ENCODE peak calls at places on chromosome 17, in ten cellular contexts. J, P, L, R, G, I, O, S, Y and W are unnamed samples.

GRCh38 chr17:45908935-45909334 is 14.6 kb downstream of the MAPT start:
- DNase-seq in G (no peak), I (no peak), Y (no peak), P (no peak), J (no peak), O (no peak), L (peak; percentile 54), R (no peak), S (no peak), W (no peak)

GRCh38 chr17:48642843-48643696 is 16.9 kb upstream of the HOXB9 start:
- DNase-seq in S (no peak), P (no peak), L (no peak), G (no peak), R (no peak), I (no peak), O (no peak), Y (no peak), J (no peak), W (no peak)

GRCh38 chr17:12647023-12647422 is 18.7 kb upstream of the MYOCD start:
- DNase-seq in I (no peak), S (no peak), J (no peak), Y (no peak), R (no peak), O (no peak), P (no peak), L (no peak), G (no peak), W (no peak)

GRCh38 chr17:77115510-77115909 is 25.3 kb upstream of the SEC14L1 start:
- DNase-seq in R (no peak), L (no peak), Y (no peak), G (peak; percentile 64), P (no peak), J (no peak), O (no peak), S (no peak), I (peak; percentile 87), W (no peak)

GRCh38 chr17:75086496-75087181 is 1.1 kb upstream of the SLC16A5 start:
- DNase-seq in J (peak; percentile 44), G (no peak), O (no peak), S (no peak), P (no peak), L (no peak), I (no peak), Y (no peak), R (no peak), W (peak; percentile 31)

GRCh38 chr17:2068589-2069051 is 13.7 kb downstream of the HIC1 start:
- DNase-seq in G (peak; percentile 31), S (no peak), I (peak; percentile 64), J (peak; percentile 55), P (peak; percentile 95), L (no peak), Y (no peak), O (no peak), R (no peak), W (no peak)

GRCh38 chr17:7932483-7932891 is 481 bp downstream of the CNTROB start:
- DNase-seq in J (peak; percentile 44), P (no peak), S (peak; percentile 37), Y (no peak), G (peak; percentile 32), R (no peak), L (no peak), I (peak; percentile 48), O (no peak), W (no peak)

GRCh38 chr17:32487460-32488176 is 825 bp downstream of the CDK5R1 start:
- DNase-seq in I (peak; percentile 24), L (no peak), S (no peak), R (no peak), Y (no peak), G (peak; percentile 13), J (peak; percentile 40), P (no peak), O (no peak), W (no peak)

DNA sequence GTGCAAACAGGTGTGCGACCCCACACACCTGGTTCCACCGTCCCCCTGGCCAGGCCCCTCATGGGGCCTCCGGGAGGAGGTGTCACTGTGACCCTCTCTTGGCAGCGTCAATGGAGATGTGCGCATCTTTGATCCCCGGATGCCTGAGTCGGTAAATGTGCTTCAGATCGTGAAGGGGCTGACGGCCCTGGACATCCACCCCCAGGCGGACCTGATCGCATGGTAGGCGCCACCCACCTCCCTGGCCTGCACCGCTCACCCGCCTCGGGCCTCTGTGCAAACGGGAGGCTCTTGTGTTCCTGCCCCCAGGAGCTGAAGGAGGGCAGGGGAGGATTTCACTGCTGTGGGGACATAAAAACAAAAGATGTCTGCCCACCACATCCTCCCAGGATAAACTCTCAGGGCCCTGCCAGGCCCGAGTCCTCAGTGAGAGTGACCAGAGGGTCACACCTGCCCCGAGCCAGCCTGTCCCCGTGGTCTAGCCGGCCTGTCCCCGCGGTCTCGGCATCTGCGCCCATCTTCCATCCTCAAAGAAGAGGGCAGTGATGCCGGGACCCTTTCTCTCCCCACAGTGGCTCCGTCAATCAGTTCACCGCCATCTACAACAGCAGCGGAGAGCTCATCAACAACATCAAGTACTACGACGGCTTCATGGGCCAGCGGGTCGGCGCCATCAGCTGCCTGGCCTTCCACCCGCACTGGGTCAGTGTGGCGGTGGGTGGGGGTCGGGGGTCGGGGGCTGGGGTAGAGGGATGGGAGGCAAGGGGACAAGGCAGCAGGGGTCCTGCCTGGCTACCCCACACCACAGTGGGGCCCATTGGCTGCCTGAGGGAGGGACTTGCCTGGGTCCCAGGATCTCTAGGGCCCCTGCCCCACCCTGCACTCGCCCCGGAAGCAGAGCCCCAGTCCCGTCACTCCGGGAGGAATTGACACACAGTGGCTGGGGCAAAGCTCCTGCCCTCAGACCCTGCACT is 29.0 kb upstream of the CHMP6 start:
- DNase-seq in S (no peak), Y (no peak), J (no peak), P (no peak), R (no peak), O (no peak), I (no peak), L (peak; percentile 56), G (no peak), W (no peak)
- H3K27ac ChIP-seq in S (no peak overlapping the region), Y (no peak overlapping the region), J (no peak overlapping the region), P (no peak overlapping the region), R (no peak overlapping the region), O (no peak overlapping the region), I (no peak overlapping the region), L (peak overlapping the region; percentile 81), G (no peak overlapping the region), W (no peak overlapping the region)

DNA sequence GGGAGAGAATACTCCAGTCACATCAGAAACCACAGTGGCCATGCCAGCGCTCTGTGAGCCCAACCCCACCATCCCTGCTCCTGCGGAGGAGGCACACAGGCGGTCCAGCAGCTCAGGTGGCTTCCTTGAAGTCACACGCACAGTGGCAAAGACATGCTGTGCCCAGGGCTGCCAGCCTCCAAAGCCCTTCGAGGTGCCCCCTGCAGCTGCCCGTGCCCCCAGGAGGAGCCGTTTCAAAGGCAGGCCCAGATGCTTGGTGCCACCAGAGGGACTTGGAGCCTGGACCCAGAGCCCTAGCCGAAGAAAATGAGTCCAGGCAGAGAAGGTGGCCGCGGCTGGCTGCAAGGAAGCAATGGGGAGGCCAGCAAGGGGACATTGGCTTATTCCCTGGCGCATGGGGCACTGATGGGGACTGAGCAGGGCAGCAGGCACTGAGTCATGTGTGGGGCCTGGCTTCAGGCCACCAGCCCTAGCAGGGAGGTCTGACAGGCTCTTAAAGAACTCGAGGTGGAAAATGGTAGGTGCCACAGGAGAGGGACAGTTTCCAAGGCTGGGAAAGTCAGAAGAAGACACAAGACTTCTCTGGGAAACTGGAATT is 17.2 kb upstream of the CACNG1 start:
- DNase-seq in G (no peak), I (no peak), O (peak; percentile 50), P (peak; percentile 77), R (no peak), S (no peak), L (peak; percentile 68), Y (no peak), J (no peak), W (peak; percentile 33)
- H3K4me1 ChIP-seq in G (no peaks in the 10 kb centered on the region), I (no peaks in the 10 kb centered on the region), O (peaks cover 8% of the 10 kb centered on the region), P (peaks cover 13% of the 10 kb centered on the region), R (no peaks in the 10 kb centered on the region), S (no peaks in the 10 kb centered on the region), L (peaks cover 5% of the 10 kb centered on the region), Y (no peaks in the 10 kb centered on the region), J (no peaks in the 10 kb centered on the region), W (no peaks in the 10 kb centered on the region)

GRCh38 chr17:5431929-5432556 is 6.9 kb downstream of the C1QBP start:
- DNase-seq in Y (no peak), P (no peak), S (no peak), O (no peak), G (no peak), L (no peak), J (no peak), R (no peak), I (no peak), W (no peak)
- H3K27ac ChIP-seq in Y (no peak overlapping the region), P (no peak overlapping the region), S (no peak overlapping the region), O (no peak overlapping the region), G (peak overlapping the region; percentile 62), L (no peak overlapping the region), J (no peak overlapping the region), R (no peak overlapping the region), I (no peak overlapping the region), W (peak overlapping the region; percentile 23)

GRCh38 chr17:72477529-72477928 is 356.7 kb downstream of the SOX9 start:
- DNase-seq in R (no peak), I (no peak), J (peak; percentile 46), P (no peak), Y (no peak), L (no peak), G (no peak), S (peak; percentile 91), O (no peak), W (peak; percentile 62)
- H3K4me1 ChIP-seq in R (peaks cover 63% of the 10 kb centered on the region), I (no peaks in the 10 kb centered on the region), J (peaks cover 17% of the 10 kb centered on the region), P (no peaks in the 10 kb centered on the region), Y (no peaks in the 10 kb centered on the region), L (no peaks in the 10 kb centered on the region), G (peaks cover 6% of the 10 kb centered on the region), S (peaks cover 55% of the 10 kb centered on the region), O (no peaks in the 10 kb centered on the region), W (peaks cover 45% of the 10 kb centered on the region)

DNA sequence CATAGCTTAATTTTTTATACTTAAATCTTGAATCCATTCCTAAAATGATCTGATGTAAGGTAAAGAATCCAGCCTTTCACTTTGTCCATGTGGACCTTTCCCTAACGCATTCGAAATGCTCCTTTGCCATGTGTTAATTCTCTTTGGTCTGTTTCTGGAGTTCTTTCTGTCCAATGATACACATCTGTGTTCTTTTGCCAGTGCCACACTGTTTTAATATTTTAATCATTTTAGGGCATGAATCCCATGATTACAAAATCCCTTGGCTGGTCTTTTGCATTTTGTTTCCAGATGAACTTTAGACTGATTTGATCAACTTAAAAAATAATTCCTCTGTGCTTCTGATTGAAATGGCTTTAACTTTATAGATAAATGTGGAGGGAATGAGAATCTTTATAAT is 74.1 kb downstream of the NTN1 start:
- DNase-seq in R (no peak), S (no peak), L (no peak), J (no peak), P (no peak), O (no peak), Y (no peak), I (no peak), G (no peak), W (no peak)
- H3K27ac ChIP-seq in R (no peak overlapping the region), S (no peak overlapping the region), L (no peak overlapping the region), J (no peak overlapping the region), P (no peak overlapping the region), O (no peak overlapping the region), Y (no peak overlapping the region), I (no peak overlapping the region), G (no peak overlapping the region), W (no peak overlapping the region)

GRCh38 chr17:40903129-40903847 is 18.2 kb upstream of the KRT20 start:
- DNase-seq in R (no peak), O (no peak), J (peak; percentile 68), P (peak; percentile 44), L (no peak), I (no peak), Y (no peak), S (no peak), G (no peak), W (peak; percentile 96)
- H3K4me1 ChIP-seq in R (peaks cover 18% of the 10 kb centered on the region), O (no peaks in the 10 kb centered on the region), J (peaks cover 23% of the 10 kb centered on the region), P (peaks cover 25% of the 10 kb centered on the region), L (no peaks in the 10 kb centered on the region), I (no peaks in the 10 kb centered on the region), Y (no peaks in the 10 kb centered on the region), S (no peaks in the 10 kb centered on the region), G (no peaks in the 10 kb centered on the region), W (peaks cover 49% of the 10 kb centered on the region)

GRCh38 chr17:56320443-56320842 is 167.2 kb downstream of the ANKFN1 start:
- DNase-seq in L (no peak), I (no peak), R (no peak), O (no peak), Y (no peak), P (peak; percentile 56), G (no peak), S (no peak), J (no peak), W (no peak)
- H3K27ac ChIP-seq in L (no peak overlapping the region), I (no peak overlapping the region), R (no peak overlapping the region), O (no peak overlapping the region), Y (no peak overlapping the region), P (peak overlapping the region; percentile 25), G (no peak overlapping the region), S (no peak overlapping the region), J (no peak overlapping the region), W (no peak overlapping the region)